ENCODE peak calls at places on chromosomes 6 and 20, in six cellular contexts. R is H9, Q is hepatocyte, H is mammary epithelial cell, L is heart right ventricle, W is left ventricle myocardium inferior. U is an unnamed sample. For H3K4me1, the result is how much of the 10 kb centered on the place peaks cover.

GRCh38 chr6:82980086-82980485 is 85.6 kb downstream of the UBE3D start:
- DNase-seq in L (no peak), Q (no peak), H (peak), W (no peak), R (no peak), U (no peak)

GRCh38 chr6:17292600-17293133 is 11.5 kb downstream of the RBM24 start:
- DNase-seq in W (no peak), L (no peak), Q (no peak), H (no peak), R (no peak), U (no peak)

GRCh38 chr6:136586295-136586694 is 36.1 kb upstream of the MAP7 start:
- DNase-seq in W (no peak), H (peak), Q (peak), R (no peak), L (no peak), U (no peak)

GRCh38 chr6:131740161-131740560 is 29.3 kb upstream of the CTAGE9 start:
- DNase-seq in H (no peak), R (no peak), Q (no peak), L (no peak), W (no peak), U (no peak)

GRCh38 chr20:53656653-53657288 is 63.1 kb upstream of the ZNF217 start:
- DNase-seq in L (no peak), R (no peak), Q (no peak), W (no peak), H (peak), U (no peak)

GRCh38 chr6:56862415-56863175 is 92.3 kb upstream of the BEND6 start:
- DNase-seq in H (peak), R (no peak), Q (no peak), W (no peak), L (no peak), U (no peak)

GRCh38 chr6:137452331-137452894 is 41.8 kb downstream of the OLIG3 start:
- DNase-seq in L (no peak), R (no peak), W (no peak), H (no peak), Q (no peak), U (no peak)

GRCh38 chr6:7996538-7997225 is 67.5 kb downstream of the BLOC1S5 start:
- DNase-seq in L (peak), R (no peak), Q (peak), W (no peak), H (peak), U (no peak)

GRCh38 chr6:130970839-130971410 is 92.1 kb downstream of the EPB41L2 start:
- DNase-seq in R (no peak), L (no peak), W (no peak), H (no peak), Q (no peak), U (no peak)

GRCh38 chr6:85580878-85581267 is 12.8 kb downstream of the SNX14 start:
- DNase-seq in H (peak), L (peak), W (peak), Q (peak), R (peak), U (no peak)

GRCh38 chr20:49372095-49372734 is 94.4 kb upstream of the ZNFX1 start:
- DNase-seq in Q (no peak), H (peak), L (no peak), R (no peak), W (no peak), U (no peak)

GRCh38 chr20:6590891-6591679 is 176.4 kb upstream of the BMP2 start:
- DNase-seq in Q (no peak), H (peak), L (no peak), W (no peak), R (no peak), U (no peak)

GRCh38 chr20:20802328-20802727 is 89.9 kb upstream of the RALGAPA2 start:
- DNase-seq in Q (no peak), L (no peak), H (no peak), R (no peak), W (no peak), U (no peak)

GRCh38 chr20:63230800-63231268 is 4.9 kb upstream of the BIRC7 start:
- DNase-seq in H (peak), W (peak), L (peak), Q (peak), R (peak), U (peak)

GRCh38 chr6:136989591-136990578 is 54.9 kb downstream of the IL20RA start:
- DNase-seq in W (peak), Q (peak), L (peak), R (peak), H (no peak), U (no peak)

GRCh38 chr20:43824699-43825402 is 89.8 kb upstream of the TOX2 start:
- DNase-seq in H (peak), W (no peak), R (peak), Q (peak), L (peak), U (no peak)

GRCh38 chr20:50987493-50988210 is 29.0 kb downstream of the MOCS3 start:
- DNase-seq in Q (peak), W (no peak), L (peak), H (peak), R (peak), U (no peak)

GRCh38 chr6:3389390-3390167 is 67.3 kb downstream of the SLC22A23 start:
- DNase-seq in Q (no peak), L (no peak), R (no peak), W (peak), H (peak), U (peak)

GRCh38 chr6:122788663-122789062 is 395 bp upstream of the SMPDL3A start:
- DNase-seq in Q (no peak), L (no peak), W (no peak), H (no peak), R (no peak), U (no peak)

GRCh38 chr6:137277971-137278602 is 58.9 kb upstream of the IFNGR1 start:
- DNase-seq in W (no peak), H (peak), R (peak), Q (peak), L (no peak), U (no peak)

GRCh38 chr20:14622796-14623195 is 285.4 kb upstream of the FLRT3 start:
- DNase-seq in L (no peak), R (peak), Q (peak), H (peak), W (no peak), U (no peak)

GRCh38 chr6:169895000-169895759 is 143.8 kb downstream of the ERMARD start:
- DNase-seq in L (no peak), R (no peak), W (no peak), H (no peak), Q (no peak), U (no peak)

GRCh38 chr6:53065266-53066058 is at the start of gene FBXO9:
- DNase-seq in Q (peak), R (peak), W (peak), H (no peak), L (peak), U (peak)

GRCh38 chr20:51446656-51447055 is 95.9 kb downstream of the NFATC2 start:
- DNase-seq in Q (peak), W (no peak), R (no peak), H (peak), L (no peak), U (no peak)

GRCh38 chr20:63202811-63203526 is 13.0 kb downstream of the YTHDF1 start:
- DNase-seq in L (no peak), R (no peak), Q (no peak), H (no peak), W (no peak), U (no peak)

GRCh38 chr6:7631466-7631865 is 41.5 kb downstream of the SNRNP48 start:
- DNase-seq in Q (no peak), L (no peak), W (no peak), R (no peak), H (no peak), U (no peak)

GRCh38 chr20:63093966-63094766 is 87.4 kb upstream of the BHLHE23 start:
- DNase-seq in L (no peak), R (peak), H (no peak), W (peak), Q (no peak), U (peak)

GRCh38 chr6:30618270-30618787 is 689 bp downstream of the MRPS18B start:
- DNase-seq in Q (no peak), W (no peak), R (no peak), H (no peak), L (no peak), U (peak)

GRCh38 chr6:112237066-112237465 is 17.3 kb downstream of the LAMA4 start:
- DNase-seq in L (peak), W (no peak), H (no peak), Q (no peak), R (no peak), U (no peak)

GRCh38 chr6:16585805-16586204 is 175.5 kb downstream of the ATXN1 start:
- DNase-seq in Q (no peak), R (no peak), L (no peak), H (no peak), W (no peak), U (no peak)

GRCh38 chr6:151679081-151679480 is 128.4 kb upstream of the ESR1 start:
- DNase-seq in W (peak), Q (no peak), R (no peak), H (peak), L (peak), U (no peak)

GRCh38 chr6:7721654-7722053 is 4.2 kb upstream of the BMP6 start:
- DNase-seq in R (no peak), H (peak), Q (peak), L (no peak), W (no peak), U (no peak)

DNA sequence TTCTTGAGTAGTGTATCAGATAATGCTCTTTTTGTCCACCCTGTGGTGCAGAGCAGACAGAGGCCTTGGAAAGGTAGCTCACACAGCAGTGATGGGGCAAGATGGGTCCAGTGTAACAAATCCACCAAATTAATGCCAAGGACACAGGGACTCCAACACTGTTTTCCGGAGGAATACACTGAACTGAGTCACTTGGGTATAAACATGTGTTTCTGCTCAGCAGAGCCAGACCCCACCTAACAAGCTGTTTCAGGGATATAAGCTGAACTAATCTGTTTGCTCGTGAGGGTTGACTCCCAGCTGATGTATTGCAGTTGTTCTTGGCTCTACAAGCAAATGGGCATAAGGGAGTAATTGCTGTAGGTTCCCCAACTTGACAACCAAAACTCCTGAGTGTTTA is 50.1 kb upstream of the ADGRF1 start:
- DNase-seq in Q (no peak), L (no peak), H (no peak), R (no peak), W (no peak), U (no peak)
- H3K27ac ChIP-seq in Q (peak), L (no peak), H (no peak), R (no peak), W (peak), U (no peak)

GRCh38 chr20:41308726-41309413 is 8.7 kb downstream of the ZHX3 start:
- DNase-seq in L (no peak), Q (no peak), R (no peak), W (no peak), H (no peak), U (no peak)
- H3K4me1 ChIP-seq in L (under half), Q (under half), R (under half), W (half or more), H (under half), U (under half)

DNA sequence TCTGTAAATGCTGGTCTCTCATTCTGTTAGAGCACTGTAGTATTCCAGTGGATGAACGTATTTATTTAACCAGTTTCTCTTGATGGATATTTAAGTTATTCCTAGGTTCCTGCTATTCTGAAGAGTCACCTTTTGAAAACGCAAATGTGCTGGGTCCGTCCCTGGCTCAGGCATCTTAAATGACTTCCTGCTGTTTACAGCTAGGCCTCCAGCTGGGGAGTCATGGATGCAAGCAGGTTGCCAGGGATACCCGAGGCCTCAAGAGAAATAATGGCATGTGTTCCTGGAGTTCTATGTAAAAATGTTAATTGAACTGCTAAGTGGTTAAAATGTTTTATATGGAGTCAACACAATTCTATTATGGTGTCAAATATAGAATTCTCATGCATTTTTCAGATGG is 61.0 kb upstream of the TGM3 start:
- DNase-seq in R (peak), L (no peak), W (no peak), H (no peak), Q (no peak), U (no peak)
- H3K27ac ChIP-seq in R (no peak), L (no peak), W (no peak), H (no peak), Q (no peak), U (no peak)

GRCh38 chr20:36855241-36855657 is 20.7 kb upstream of the TLDC2 start:
- DNase-seq in W (no peak), R (no peak), H (no peak), Q (no peak), L (no peak), U (peak)
- H3K4me1 ChIP-seq in W (half or more), R (under half), H (half or more), Q (under half), L (half or more), U (under half)

GRCh38 chr6:33377166-33377565 is 14.5 kb upstream of the KIFC1 start:
- DNase-seq in W (no peak), Q (no peak), H (no peak), R (no peak), L (no peak), U (no peak)
- H3K27ac ChIP-seq in W (peak), Q (no peak), H (no peak), R (no peak), L (no peak), U (no peak)